ENCODE peak calls at places on chromosomes 6 and 20, in five cellular contexts. Q is AG09309, K is thoracic aorta, R is AG04450, Y is colonic mucosa. Z is an unnamed sample.

GRCh38 chr6:132872923-132873322 is 58.6 kb downstream of the RPS12 start:
- DNase-seq in Q (no peak), K (no peak), R (no peak), Y (no peak), Z (no peak)

GRCh38 chr20:17504898-17505663 is 26.1 kb downstream of the BFSP1 start:
- DNase-seq in Q (no peak), K (no peak), R (no peak), Y (peak; percentile 67), Z (no peak)

GRCh38 chr6:154498340-154498934 is 12.0 kb downstream of the CNKSR3 start:
- DNase-seq in Q (no peak), K (no peak), R (no peak), Y (no peak), Z (no peak)

GRCh38 chr20:51305316-51306052 is 237.0 kb downstream of the NFATC2 start:
- DNase-seq in Q (no peak), K (no peak), R (no peak), Y (no peak), Z (no peak)

GRCh38 chr6:140561701-140562100 is 1187.3 kb upstream of the CITED2 start:
- DNase-seq in Q (no peak), K (no peak), R (no peak), Y (no peak), Z (no peak)

GRCh38 chr6:158518196-158519127 is 41.4 kb upstream of the TMEM181 start:
- DNase-seq in Q (peak; percentile 57), K (no peak), R (peak; percentile 43), Y (peak; percentile 37), Z (peak; percentile 66)

GRCh38 chr6:87656857-87657256 is 45.2 kb downstream of the AKIRIN2 start:
- DNase-seq in Q (no peak), K (no peak), R (no peak), Y (no peak), Z (no peak)

GRCh38 chr6:41700577-41701347 is 34.6 kb downstream of the TFEB start:
- DNase-seq in Q (no peak), K (no peak), R (no peak), Y (no peak), Z (no peak)

GRCh38 chr6:105029581-105029980 is 72.7 kb downstream of the LIN28B start:
- DNase-seq in Q (no peak), K (no peak), R (no peak), Y (no peak), Z (no peak)

GRCh38 chr20:10960416-10960815 is 286.6 kb upstream of the JAG1 start:
- DNase-seq in Q (no peak), K (no peak), R (no peak), Y (no peak), Z (no peak)

GRCh38 chr6:14711704-14712397 is 534.0 kb upstream of the JARID2 start:
- DNase-seq in Q (no peak), K (no peak), R (no peak), Y (no peak), Z (no peak)

GRCh38 chr6:16244869-16245451 is 6.6 kb downstream of the GMPR start:
- DNase-seq in Q (no peak), K (no peak), R (no peak), Y (no peak), Z (no peak)

GRCh38 chr20:36391456-36391855 is 85.3 kb downstream of the DLGAP4 start:
- DNase-seq in Q (no peak), K (no peak), R (no peak), Y (no peak), Z (no peak)

GRCh38 chr6:159679091-159680077 is 13.7 kb downstream of the SOD2 start:
- DNase-seq in Q (no peak), K (no peak), R (peak; percentile 55), Y (no peak), Z (no peak)

GRCh38 chr6:74578339-74578738 is 627.5 kb downstream of the COL12A1 start:
- DNase-seq in Q (peak; percentile 79), K (no peak), R (peak; percentile 58), Y (no peak), Z (peak; percentile 80)

GRCh38 chr20:11544029-11544678 is 373.5 kb upstream of the BTBD3 start:
- DNase-seq in Q (peak; percentile 43), K (no peak), R (peak; percentile 37), Y (peak; percentile 57), Z (peak; percentile 48)

GRCh38 chr6:11815231-11815630 is 36.6 kb upstream of the ADTRP start:
- DNase-seq in Q (no peak), K (no peak), R (peak; percentile 54), Y (no peak), Z (no peak)

GRCh38 chr20:51298141-51298540 is 244.4 kb downstream of the NFATC2 start:
- DNase-seq in Q (no peak), K (no peak), R (no peak), Y (no peak), Z (no peak)

GRCh38 chr20:3966571-3966970 is 48.8 kb downstream of the RNF24 start:
- DNase-seq in Q (no peak), K (no peak), R (no peak), Y (no peak), Z (no peak)

GRCh38 chr20:3973705-3974104 is 41.7 kb downstream of the RNF24 start:
- DNase-seq in Q (no peak), K (no peak), R (no peak), Y (no peak), Z (no peak)

GRCh38 chr20:3971145-3971544 is 44.2 kb downstream of the RNF24 start:
- DNase-seq in Q (no peak), K (no peak), R (no peak), Y (no peak), Z (no peak)

GRCh38 chr20:3972161-3972560 is 43.2 kb downstream of the RNF24 start:
- DNase-seq in Q (no peak), K (no peak), R (no peak), Y (no peak), Z (no peak)

GRCh38 chr20:3970016-3970415 is 45.3 kb downstream of the RNF24 start:
- DNase-seq in Q (no peak), K (no peak), R (no peak), Y (peak; percentile 31), Z (no peak)
- TF ChIP-seq CTCF in Q (no peak), K (no peak), R (no peak), Y (no peak), Z (no peak)

GRCh38 chr6:26217714-26218075 is 130.5 kb downstream of the HFE start:
- DNase-seq in Q (no peak), K (no peak), R (no peak), Y (peak; percentile 56), Z (no peak)

GRCh38 chr6:26216886-26217713 is 129.9 kb downstream of the HFE start:
- DNase-seq in Q (no peak), K (peak; percentile 53), R (no peak), Y (peak; percentile 84), Z (no peak)

GRCh38 chr6:26215200-26216014 is 128.2 kb downstream of the HFE start:
- DNase-seq in Q (no peak), K (no peak), R (no peak), Y (no peak), Z (no peak)

GRCh38 chr6:26214826-26215199 is 127.6 kb downstream of the HFE start:
- DNase-seq in Q (no peak), K (no peak), R (no peak), Y (no peak), Z (no peak)

GRCh38 chr6:26216015-26216885 is 129.0 kb downstream of the HFE start:
- DNase-seq in Q (peak; percentile 99), K (peak; percentile 28), R (peak; percentile 99), Y (peak; percentile 84), Z (peak; percentile 100)
- H3K4me3 ChIP-seq in Q (peak overlapping the region; percentile 59), K (peak overlapping the region; percentile 81), R (peak overlapping the region; percentile 80), Y (peak overlapping the region; percentile 43), Z (peak overlapping the region; percentile 60)

GRCh38 chr20:20018366-20018765 is 1.2 kb downstream of the NAA20 start:
- DNase-seq in Q (no peak), K (no peak), R (no peak), Y (no peak), Z (no peak)

GRCh38 chr20:20014659-20015058 is 2.5 kb upstream of the NAA20 start:
- DNase-seq in Q (no peak), K (no peak), R (no peak), Y (no peak), Z (no peak)

GRCh38 chr20:20017001-20017851 is at the start of gene NAA20:
- DNase-seq in Q (peak; percentile 63), K (peak; percentile 72), R (peak; percentile 70), Y (peak; percentile 95), Z (peak; percentile 72)

GRCh38 chr20:20019123-20019522 is 2.0 kb downstream of the NAA20 start:
- DNase-seq in Q (no peak), K (no peak), R (no peak), Y (no peak), Z (no peak)

DNA sequence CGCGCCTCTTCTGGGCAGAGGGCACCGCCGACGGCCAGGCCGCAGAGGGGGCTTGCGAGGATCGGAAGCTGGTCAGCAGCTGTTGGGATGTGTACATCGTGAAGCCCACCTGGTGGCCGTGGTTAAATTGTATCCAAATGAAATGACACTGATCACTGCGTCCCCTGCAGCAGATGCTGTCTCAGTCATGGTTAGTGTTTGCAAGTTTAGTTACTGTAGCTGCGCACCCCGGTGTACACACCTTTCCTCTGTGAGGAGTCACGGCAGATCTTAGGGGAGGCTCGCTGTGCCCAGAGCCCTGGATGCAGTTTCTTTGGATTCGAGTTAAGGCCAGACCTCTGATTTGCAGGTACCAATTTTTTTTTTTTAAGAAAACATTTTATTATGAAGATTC is 687 bp downstream of the NAA20 start:
- DNase-seq in Q (no peak), K (no peak), R (no peak), Y (no peak), Z (no peak)
- TF ChIP-seq CTCF in Q (no peak), K (no peak), R (no peak), Y (no peak), Z (no peak)

GRCh38 chr20:32581839-32582658 is 3.1 kb downstream of the NOL4L start:
- DNase-seq in Q (no peak), K (no peak), R (no peak), Y (no peak), Z (no peak)

GRCh38 chr20:32580970-32581838 is 3.9 kb downstream of the NOL4L start:
- DNase-seq in Q (no peak), K (no peak), R (no peak), Y (no peak), Z (no peak)

GRCh38 chr20:32585011-32585518 is at the start of gene NOL4L:
- DNase-seq in Q (no peak), K (no peak), R (no peak), Y (no peak), Z (no peak)

GRCh38 chr20:32583581-32584045 is 1.5 kb downstream of the NOL4L start:
- DNase-seq in Q (no peak), K (no peak), R (no peak), Y (no peak), Z (no peak)

DNA sequence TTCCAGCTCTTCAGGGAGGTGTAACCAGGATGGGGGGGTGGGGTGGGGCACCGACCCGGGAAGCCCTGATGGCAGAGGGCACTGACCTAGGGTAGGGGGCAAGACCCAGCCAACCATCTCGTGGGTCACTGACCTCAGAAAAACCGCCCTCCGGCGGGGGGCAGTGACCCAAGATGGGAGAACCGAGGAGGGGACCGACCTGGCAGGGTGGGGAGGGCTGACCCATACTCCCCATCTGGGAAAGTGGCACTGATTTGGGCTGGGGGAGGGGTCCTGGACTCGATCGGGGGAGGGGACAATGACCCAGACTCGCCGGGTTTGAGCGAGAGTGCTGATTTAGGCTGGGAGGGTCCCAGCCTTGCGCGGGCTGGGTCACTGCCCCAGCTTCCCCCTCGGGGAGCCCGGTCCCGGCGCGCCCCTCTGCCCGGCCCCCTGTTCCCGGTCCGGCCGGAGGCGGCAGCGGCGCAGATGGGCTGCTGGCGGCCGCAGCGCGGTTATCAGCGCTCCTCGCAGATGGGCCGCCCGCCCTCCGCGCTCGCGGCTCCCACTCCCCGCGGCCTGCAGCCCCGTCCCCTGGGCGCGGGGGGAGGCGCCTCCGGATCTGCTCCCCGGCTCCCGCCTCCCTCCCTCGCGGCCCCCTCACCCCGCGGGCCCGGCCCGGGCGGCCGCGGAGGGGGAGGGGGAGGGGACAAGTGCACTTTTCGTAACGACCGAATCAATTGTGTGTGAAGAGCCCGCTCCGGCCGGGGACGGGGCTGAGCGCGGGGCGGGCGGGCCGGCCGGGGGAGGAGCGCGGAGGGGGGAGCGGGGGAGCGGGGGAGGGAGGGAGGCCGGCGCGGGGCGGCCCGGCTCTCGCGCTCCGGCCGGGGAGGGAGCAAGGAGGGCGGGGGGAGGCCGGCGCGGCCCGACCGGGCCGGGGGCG is 2.2 kb downstream of the NOL4L start:
- DNase-seq in Q (no peak), K (no peak), R (no peak), Y (no peak), Z (no peak)
- H3K4me3 ChIP-seq in Q (peak overlapping the region; percentile 43), K (peak overlapping the region; percentile 82), R (peak overlapping the region; percentile 64), Y (peak overlapping the region; percentile 52), Z (no peak overlapping the region)